ENCODE peak calls at places on chromosomes 6 and 20, in seven cellular contexts. C is H1, X is keratinocyte, Z is IMR-90, J is fibroblast of lung, A is OCI-LY7, O is endothelial cell of umbilical vein. Q is an unnamed sample.

GRCh38 chr6:75748743-75749538 is at the start of gene MYO6:
- DNase-seq in C (peak; percentile 36), X (no peak), Z (peak; percentile 47), J (peak; percentile 56), A (peak; percentile 22), O (peak; percentile 66), Q (peak; percentile 62)

GRCh38 chr20:53769041-53769440 is 175.4 kb upstream of the ZNF217 start:
- DNase-seq in C (no peak), X (no peak), Z (peak; percentile 71), J (peak; percentile 56), A (no peak), O (no peak), Q (no peak)

GRCh38 chr6:132354517-132355167 is 46.6 kb downstream of the MOXD1 start:
- DNase-seq in C (no peak), X (no peak), Z (no peak), J (no peak), A (peak; percentile 93), O (no peak), Q (peak; percentile 93)

GRCh38 chr6:125154184-125155135 is 887 bp downstream of the TPD52L1 start:
- DNase-seq in C (no peak), X (no peak), Z (no peak), J (no peak), A (peak; percentile 4), O (no peak), Q (peak; percentile 23)

GRCh38 chr6:146433881-146434741 is 109.5 kb upstream of the RAB32 start:
- DNase-seq in C (no peak), X (no peak), Z (no peak), J (peak; percentile 8), A (no peak), O (no peak), Q (no peak)

GRCh38 chr6:28543671-28544131 is 18.0 kb downstream of the GPX5 start:
- DNase-seq in C (no peak), X (no peak), Z (no peak), J (peak; percentile 8), A (no peak), O (no peak), Q (peak; percentile 50)

GRCh38 chr6:26056583-26057350 is 30.5 kb upstream of the HFE start:
- DNase-seq in C (no peak), X (no peak), Z (peak; percentile 11), J (peak; percentile 43), A (peak; percentile 73), O (peak; percentile 68), Q (peak; percentile 62)

GRCh38 chr6:100035873-100036653 is 42.0 kb upstream of the MCHR2 start:
- DNase-seq in C (no peak), X (no peak), Z (no peak), J (no peak), A (no peak), O (no peak), Q (no peak)

GRCh38 chr20:521860-522259 is 21.7 kb downstream of the CSNK2A1 start:
- DNase-seq in C (no peak), X (no peak), Z (no peak), J (no peak), A (no peak), O (no peak), Q (no peak)

GRCh38 chr6:118372413-118372812 is 175.7 kb upstream of the PLN start:
- DNase-seq in C (no peak), X (no peak), Z (peak; percentile 62), J (peak; percentile 67), A (no peak), O (peak; percentile 12), Q (no peak)

GRCh38 chr6:111357680-111358079 is 125.3 kb downstream of the REV3L start:
- DNase-seq in C (no peak), X (no peak), Z (no peak), J (no peak), A (no peak), O (no peak), Q (no peak)

GRCh38 chr6:100372326-100372725 is 92.4 kb downstream of the SIM1 start:
- DNase-seq in C (no peak), X (no peak), Z (no peak), J (no peak), A (no peak), O (no peak), Q (no peak)

GRCh38 chr6:6085928-6086668 is 79.4 kb upstream of the NRN1 start:
- DNase-seq in C (no peak), X (no peak), Z (no peak), J (no peak), A (no peak), O (no peak), Q (no peak)

GRCh38 chr6:44704240-44705150 is 317.0 kb downstream of the CDC5L start:
- DNase-seq in C (no peak), X (no peak), Z (no peak), J (no peak), A (no peak), O (no peak), Q (no peak)

GRCh38 chr6:86657192-86657591 is 280.1 kb upstream of the HTR1E start:
- DNase-seq in C (no peak), X (no peak), Z (no peak), J (no peak), A (no peak), O (no peak), Q (no peak)

GRCh38 chr6:20200761-20201160 is 11.5 kb downstream of the MBOAT1 start:
- DNase-seq in C (no peak), X (no peak), Z (no peak), J (peak; percentile 6), A (no peak), O (no peak), Q (no peak)

GRCh38 chr6:25157842-25158241 is 121.3 kb upstream of the CARMIL1 start:
- DNase-seq in C (no peak), X (no peak), Z (no peak), J (no peak), A (peak; percentile 23), O (no peak), Q (no peak)

GRCh38 chr20:59850018-59850641 is 83.3 kb downstream of the SYCP2 start:
- DNase-seq in C (no peak), X (no peak), Z (peak; percentile 42), J (peak; percentile 57), A (peak; percentile 45), O (peak; percentile 22), Q (peak; percentile 78)

GRCh38 chr6:36697481-36697903 is at the start of gene RAB44:
- DNase-seq in C (no peak), X (no peak), Z (no peak), J (no peak), A (no peak), O (no peak), Q (no peak)

GRCh38 chr6:21634582-21634981 is 41.0 kb downstream of the SOX4 start:
- DNase-seq in C (no peak), X (peak; percentile 28), Z (peak; percentile 96), J (peak; percentile 92), A (no peak), O (peak; percentile 97), Q (no peak)

DNA sequence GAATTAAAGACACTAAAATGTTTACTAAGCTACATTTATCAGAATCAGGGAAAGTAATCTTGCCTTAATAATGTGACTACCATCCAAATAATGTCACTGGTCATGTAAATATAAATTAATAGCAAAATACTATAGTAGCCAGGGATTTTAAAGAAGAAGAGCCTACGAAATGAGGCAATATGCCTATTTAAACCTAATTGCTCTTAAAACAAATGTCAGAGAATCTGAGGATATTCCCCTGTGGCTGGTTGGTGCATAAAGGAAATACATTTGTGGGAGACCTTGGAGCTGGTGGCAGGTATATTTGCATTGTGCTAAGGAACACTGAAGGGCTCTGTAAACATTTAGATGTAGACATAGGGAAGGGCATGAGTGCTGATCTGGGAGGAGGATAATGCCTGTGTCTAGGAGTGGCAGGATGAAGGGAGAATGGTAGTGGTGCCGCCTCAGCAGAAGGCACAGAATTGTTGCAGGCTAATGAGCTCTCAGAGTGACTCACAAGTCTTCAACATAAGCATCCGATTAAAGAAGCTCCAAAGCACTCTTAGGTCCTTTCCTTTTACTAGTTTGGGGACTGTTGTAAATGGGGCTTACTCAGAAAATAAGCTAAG is 85.9 kb downstream of the CD164 start:
- DNase-seq in C (no peak), X (no peak), Z (no peak), J (no peak), A (no peak), O (no peak), Q (no peak)
- H2AFZ ChIP-seq in C (no peak overlapping the region), X (no peak overlapping the region), Z (no peak overlapping the region), J (no peak overlapping the region), A (no peak overlapping the region), O (no peak overlapping the region), Q (no peak overlapping the region)

DNA sequence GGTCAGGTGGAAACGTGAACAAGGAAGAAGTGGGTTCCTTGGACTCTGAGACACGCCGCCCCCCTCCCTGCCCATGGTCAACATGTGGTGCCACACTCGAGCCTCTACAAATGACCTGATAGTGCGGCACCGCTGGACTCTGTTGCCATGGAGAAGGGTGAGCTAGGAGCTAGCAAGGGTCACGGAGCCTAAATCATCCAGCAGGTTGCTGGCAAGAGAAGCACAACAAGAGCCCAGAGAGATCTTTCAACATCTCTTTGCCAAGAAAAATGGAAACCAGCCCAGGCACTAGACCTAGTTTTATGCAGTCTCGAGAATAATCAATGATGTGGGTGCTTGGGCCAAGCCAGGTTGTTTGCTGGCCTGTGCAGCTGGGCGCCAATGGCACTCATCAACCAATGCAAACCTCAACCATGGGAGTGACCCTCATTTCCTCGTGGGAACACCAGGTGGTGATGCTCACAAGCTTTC is 69.5 kb downstream of the NOL4L start:
- DNase-seq in C (no peak), X (no peak), Z (no peak), J (no peak), A (no peak), O (no peak), Q (no peak)
- H3K4me1 ChIP-seq in C (peaks cover 5% of the 10 kb centered on the region), X (peaks cover 7% of the 10 kb centered on the region), Z (peaks cover 11% of the 10 kb centered on the region), J (no peaks in the 10 kb centered on the region), A (peaks cover 13% of the 10 kb centered on the region), O (peaks cover 32% of the 10 kb centered on the region), Q (no peaks in the 10 kb centered on the region)

GRCh38 chr6:150767161-150767560 is 98.3 kb upstream of the MTHFD1L start:
- DNase-seq in C (no peak), X (no peak), Z (no peak), J (no peak), A (no peak), O (no peak), Q (no peak)
- H2AFZ ChIP-seq in C (peak overlapping the region; percentile 61), X (no peak overlapping the region), Z (no peak overlapping the region), J (no peak overlapping the region), A (peak overlapping the region; percentile 2), O (peak overlapping the region; percentile 74), Q (no peak overlapping the region)

DNA sequence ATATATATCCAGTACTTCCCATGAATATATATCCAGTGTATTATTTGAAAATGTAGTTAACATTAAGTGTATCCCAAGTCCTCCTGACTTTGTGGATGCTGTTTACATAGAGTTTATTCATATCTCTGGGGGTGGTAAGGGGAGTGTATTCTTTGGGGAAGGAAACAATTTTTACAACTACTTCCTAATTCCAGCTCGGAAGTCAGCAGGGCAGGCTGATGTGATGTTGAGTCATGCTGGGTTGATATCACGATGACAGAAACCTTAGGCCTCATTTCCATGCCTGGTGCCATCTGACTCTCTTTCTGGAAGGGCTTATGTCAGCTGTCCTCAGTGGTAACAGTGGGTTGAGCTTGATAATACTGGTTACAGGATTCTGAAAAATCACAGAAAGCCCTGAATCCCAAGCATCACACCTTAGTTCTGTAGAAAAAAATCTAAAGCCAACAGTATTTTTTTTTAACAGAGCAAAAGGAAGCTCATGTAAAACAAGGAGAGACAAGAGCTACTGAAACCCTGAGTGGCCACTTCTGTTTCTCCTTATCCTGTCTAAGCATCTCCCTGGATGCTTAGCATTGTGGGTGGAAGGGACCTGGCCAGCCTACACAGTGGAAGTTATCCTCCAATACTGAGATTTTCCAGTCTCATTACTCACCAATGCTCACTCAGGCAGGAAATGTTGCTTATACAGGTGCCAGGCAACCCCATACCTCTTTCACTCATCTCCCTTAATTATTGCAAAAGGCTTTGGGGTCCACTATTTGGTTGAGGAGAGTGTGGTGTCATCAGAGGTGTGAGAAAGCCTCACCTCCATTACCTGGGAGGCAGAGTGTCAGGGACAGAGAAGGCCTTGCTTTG is 75.2 kb upstream of the IYD start:
- DNase-seq in C (no peak), X (no peak), Z (peak; percentile 74), J (peak; percentile 74), A (no peak), O (peak; percentile 49), Q (no peak)
- H3K4me1 ChIP-seq in C (no peaks in the 10 kb centered on the region), X (peaks cover 55% of the 10 kb centered on the region), Z (no peaks in the 10 kb centered on the region), J (no peaks in the 10 kb centered on the region), A (no peaks in the 10 kb centered on the region), O (no peaks in the 10 kb centered on the region), Q (no peaks in the 10 kb centered on the region)